ENCODE peak calls at places on chromosomes 16 and 17, in eight cellular contexts. F, A, V, D, Y, S, L and U are unnamed samples.

GRCh38 chr17:4968166-4968915 is 724 bp upstream of the SPAG7 start:
- DNase-seq in F (no peak), A (peak), V (peak), D (no peak), Y (peak), S (no peak), L (no peak), U (peak)

GRCh38 chr16:330746-331145 is 21.8 kb downstream of the AXIN1 start:
- DNase-seq in F (no peak), A (no peak), V (no peak), D (no peak), Y (no peak), S (no peak), L (no peak), U (no peak)

GRCh38 chr17:39872700-39873099 is 4.7 kb downstream of the ZPBP2 start:
- DNase-seq in F (no peak), A (no peak), V (no peak), D (no peak), Y (no peak), S (peak), L (peak), U (no peak)

GRCh38 chr16:70481929-70482536 is 27.6 kb downstream of the FCSK start:
- DNase-seq in F (no peak), A (peak), V (no peak), D (no peak), Y (no peak), S (peak), L (no peak), U (no peak)

GRCh38 chr17:1201132-1201702 is 21.4 kb upstream of the ABR start:
- DNase-seq in F (no peak), A (no peak), V (peak), D (no peak), Y (no peak), S (no peak), L (no peak), U (no peak)

GRCh38 chr16:81655474-81656162 is 123.5 kb upstream of the PLCG2 start:
- DNase-seq in F (no peak), A (no peak), V (no peak), D (no peak), Y (no peak), S (no peak), L (no peak), U (no peak)

GRCh38 chr17:7894866-7895265 is 6.3 kb downstream of the CHD3 start:
- DNase-seq in F (no peak), A (no peak), V (peak), D (no peak), Y (no peak), S (no peak), L (no peak), U (no peak)

GRCh38 chr17:37708616-37709212 is 36.1 kb downstream of the HNF1B start:
- DNase-seq in F (no peak), A (no peak), V (no peak), D (peak), Y (peak), S (peak), L (no peak), U (peak)

GRCh38 chr17:62700964-62701705 is 73.7 kb downstream of the MRC2 start:
- DNase-seq in F (no peak), A (no peak), V (no peak), D (no peak), Y (no peak), S (no peak), L (no peak), U (no peak)

GRCh38 chr16:87441886-87442580 is 49.9 kb downstream of the MAP1LC3B start:
- DNase-seq in F (no peak), A (peak), V (no peak), D (no peak), Y (no peak), S (peak), L (no peak), U (peak)

GRCh38 chr17:71441098-71441497 is 679.7 kb upstream of the SOX9 start:
- DNase-seq in F (no peak), A (peak), V (no peak), D (no peak), Y (no peak), S (peak), L (peak), U (peak)

GRCh38 chr17:39769974-39770587 is 32.3 kb downstream of the GRB7 start:
- DNase-seq in F (no peak), A (peak), V (no peak), D (no peak), Y (no peak), S (peak), L (peak), U (no peak)

GRCh38 chr17:42886283-42887176 is 14.1 kb upstream of the G6PC1 start:
- DNase-seq in F (no peak), A (no peak), V (no peak), D (no peak), Y (no peak), S (no peak), L (no peak), U (no peak)

GRCh38 chr17:64504769-64505319 is 1.2 kb downstream of the DDX5 start:
- DNase-seq in F (peak), A (peak), V (no peak), D (no peak), Y (no peak), S (peak), L (no peak), U (no peak)

GRCh38 chr16:20181386-20181785 is 107.7 kb upstream of the GPR139 start:
- DNase-seq in F (no peak), A (no peak), V (no peak), D (no peak), Y (no peak), S (no peak), L (no peak), U (no peak)

GRCh38 chr16:10929853-10930754 is 12.2 kb downstream of the DEXI start:
- DNase-seq in F (no peak), A (peak), V (no peak), D (no peak), Y (no peak), S (no peak), L (no peak), U (no peak)

GRCh38 chr17:80002242-80002641 is 33.4 kb downstream of the TBC1D16 start:
- DNase-seq in F (no peak), A (no peak), V (no peak), D (no peak), Y (no peak), S (no peak), L (no peak), U (no peak)

GRCh38 chr17:77821114-77821513 is 137.4 kb upstream of the TNRC6C start:
- DNase-seq in F (peak), A (no peak), V (no peak), D (no peak), Y (no peak), S (no peak), L (no peak), U (no peak)

GRCh38 chr17:57363580-57363979 is 107.3 kb downstream of the MSI2 start:
- DNase-seq in F (no peak), A (no peak), V (no peak), D (no peak), Y (no peak), S (no peak), L (no peak), U (no peak)

GRCh38 chr16:68257251-68257905 is 6.9 kb upstream of the SLC7A6 start:
- DNase-seq in F (no peak), A (no peak), V (no peak), D (peak), Y (peak), S (no peak), L (no peak), U (no peak)

GRCh38 chr16:49833055-49833454 is 22.9 kb downstream of the ZNF423 start:
- DNase-seq in F (peak), A (peak), V (no peak), D (peak), Y (no peak), S (no peak), L (no peak), U (no peak)

GRCh38 chr17:7041607-7042506 is 2.0 kb downstream of the SLC16A11 start:
- DNase-seq in F (no peak), A (no peak), V (peak), D (no peak), Y (no peak), S (no peak), L (no peak), U (no peak)

GRCh38 chr17:71980171-71980570 is 140.6 kb upstream of the SOX9 start:
- DNase-seq in F (no peak), A (no peak), V (no peak), D (no peak), Y (no peak), S (no peak), L (no peak), U (no peak)

GRCh38 chr16:52492789-52493357 is 54.1 kb downstream of the TOX3 start:
- DNase-seq in F (no peak), A (no peak), V (no peak), D (no peak), Y (no peak), S (no peak), L (no peak), U (no peak)

GRCh38 chr16:3490911-3491629 is 4.2 kb downstream of the C16orf90 start:
- DNase-seq in F (no peak), A (no peak), V (no peak), D (no peak), Y (no peak), S (no peak), L (no peak), U (no peak)

GRCh38 chr17:33640629-33641028 is 347.5 kb upstream of the ASIC2 start:
- DNase-seq in F (no peak), A (no peak), V (no peak), D (no peak), Y (no peak), S (no peak), L (no peak), U (no peak)

GRCh38 chr16:68328860-68329370 is 18.1 kb downstream of the PRMT7 start:
- DNase-seq in F (no peak), A (no peak), V (no peak), D (no peak), Y (peak), S (no peak), L (no peak), U (no peak)

GRCh38 chr17:58564971-58565370 is 50.5 kb upstream of the MTMR4 start:
- DNase-seq in F (no peak), A (no peak), V (no peak), D (no peak), Y (no peak), S (no peak), L (no peak), U (no peak)

GRCh38 chr17:10875411-10875810 is 37.5 kb upstream of the PIRT start:
- DNase-seq in F (no peak), A (no peak), V (no peak), D (no peak), Y (no peak), S (no peak), L (no peak), U (no peak)

GRCh38 chr17:49963626-49964538 is 5.1 kb upstream of the DLX4 start:
- DNase-seq in F (no peak), A (no peak), V (peak), D (no peak), Y (no peak), S (no peak), L (no peak), U (no peak)

GRCh38 chr17:79000396-79001189 is 9.0 kb downstream of the CANT1 start:
- DNase-seq in F (no peak), A (no peak), V (peak), D (no peak), Y (peak), S (no peak), L (no peak), U (no peak)

GRCh38 chr16:28826141-28826540 is 3.3 kb downstream of the ATXN2L start:
- DNase-seq in F (no peak), A (no peak), V (no peak), D (no peak), Y (no peak), S (peak), L (no peak), U (peak)

GRCh38 chr16:85861095-85861825 is 37.7 kb upstream of the IRF8 start:
- DNase-seq in F (no peak), A (no peak), V (peak), D (no peak), Y (no peak), S (no peak), L (no peak), U (no peak)

GRCh38 chr17:80905586-80906230 is 85.9 kb upstream of the CHMP6 start:
- DNase-seq in F (no peak), A (no peak), V (no peak), D (no peak), Y (no peak), S (no peak), L (no peak), U (no peak)

GRCh38 chr17:80605326-80606066 is 60.9 kb downstream of the RPTOR start:
- DNase-seq in F (no peak), A (peak), V (peak), D (no peak), Y (no peak), S (peak), L (no peak), U (no peak)

GRCh38 chr17:76625496-76625895 is 18.1 kb downstream of the ST6GALNAC1 start:
- DNase-seq in F (no peak), A (no peak), V (no peak), D (no peak), Y (no peak), S (no peak), L (no peak), U (no peak)

GRCh38 chr17:52297230-52298010 is 138.9 kb upstream of the CA10 start:
- DNase-seq in F (no peak), A (no peak), V (no peak), D (no peak), Y (no peak), S (peak), L (no peak), U (no peak)

GRCh38 chr17:74182041-74182783 is 21.3 kb upstream of the RPL38 start:
- DNase-seq in F (no peak), A (no peak), V (no peak), D (no peak), Y (no peak), S (no peak), L (no peak), U (no peak)

GRCh38 chr17:57881783-57882291 is 32.0 kb upstream of the MRPS23 start:
- DNase-seq in F (no peak), A (no peak), V (no peak), D (no peak), Y (no peak), S (no peak), L (no peak), U (no peak)